ENCODE peak calls at places on chromosomes 13 and 19, in nine cellular contexts. Z is left ventricle myocardium inferior, L is adrenal gland, C is astrocyte, K is fibroblast of lung, Y is brain microvascular endothelial cell, A is colonic mucosa, B is kidney epithelial cell, Q is upper lobe of left lung. P is an unnamed sample.

GRCh38 chr19:36041831-36042230 is 9.2 kb upstream of the CLIP3 start:
- DNase-seq in Z (no peak), L (no peak), C (peak; percentile 74), K (peak; percentile 79), Y (peak; percentile 55), A (no peak), B (peak; percentile 69), Q (no peak), P (no peak)

GRCh38 chr19:13050274-13050673 is 52.4 kb downstream of the LYL1 start:
- DNase-seq in Z (no peak), L (no peak), C (no peak), K (no peak), Y (no peak), A (no peak), B (no peak), Q (no peak), P (no peak)

GRCh38 chr13:20714563-20715339 is 11.3 kb downstream of the IL17D start:
- DNase-seq in Z (peak; percentile 68), L (no peak), C (peak; percentile 77), K (peak; percentile 94), Y (peak; percentile 29), A (no peak), B (no peak), Q (peak; percentile 46), P (no peak)

GRCh38 chr13:75226092-75226491 is 255.9 kb downstream of the TBC1D4 start:
- DNase-seq in Z (no peak), L (no peak), C (peak; percentile 31), K (no peak), Y (no peak), A (no peak), B (no peak), Q (peak; percentile 65), P (no peak)

GRCh38 chr13:25901460-25902376 is 150.1 kb downstream of the SHISA2 start:
- DNase-seq in Z (no peak), L (no peak), C (peak; percentile 86), K (peak; percentile 68), Y (peak; percentile 97), A (no peak), B (peak; percentile 49), Q (no peak), P (peak; percentile 66)

GRCh38 chr19:21492932-21493906 is 12.2 kb upstream of the ZNF429 start:
- DNase-seq in Z (no peak), L (peak; percentile 75), C (no peak), K (no peak), Y (no peak), A (no peak), B (no peak), Q (no peak), P (no peak)

GRCh38 chr19:31461814-31462539 is 112.7 kb upstream of the TSHZ3 start:
- DNase-seq in Z (no peak), L (no peak), C (peak; percentile 6), K (peak; percentile 25), Y (no peak), A (no peak), B (no peak), Q (no peak), P (no peak)

GRCh38 chr13:40943073-40943472 is 76.0 kb downstream of the ELF1 start:
- DNase-seq in Z (no peak), L (no peak), C (no peak), K (peak; percentile 9), Y (no peak), A (no peak), B (no peak), Q (no peak), P (no peak)

GRCh38 chr13:39374741-39375189 is 228.2 kb downstream of the LHFPL6 start:
- DNase-seq in Z (no peak), L (no peak), C (no peak), K (no peak), Y (no peak), A (no peak), B (no peak), Q (no peak), P (no peak)

GRCh38 chr19:17414097-17414496 is 5.8 kb upstream of the MVB12A start:
- DNase-seq in Z (no peak), L (no peak), C (no peak), K (no peak), Y (no peak), A (no peak), B (no peak), Q (no peak), P (no peak)

GRCh38 chr19:15450528-15450890 is 753 bp upstream of the WIZ start:
- DNase-seq in Z (no peak), L (no peak), C (no peak), K (no peak), Y (no peak), A (no peak), B (no peak), Q (no peak), P (no peak)

GRCh38 chr13:65965496-65965895 is 1264.6 kb downstream of the PCDH9 start:
- DNase-seq in Z (no peak), L (no peak), C (no peak), K (peak; percentile 33), Y (peak; percentile 24), A (no peak), B (no peak), Q (no peak), P (no peak)

GRCh38 chr13:108322206-108322824 is 52.8 kb downstream of the TNFSF13B start:
- DNase-seq in Z (no peak), L (no peak), C (peak; percentile 13), K (peak; percentile 66), Y (peak; percentile 22), A (no peak), B (peak; percentile 2), Q (no peak), P (no peak)

GRCh38 chr19:1725100-1726064 is 27.9 kb upstream of the ONECUT3 start:
- DNase-seq in Z (peak; percentile 52), L (peak; percentile 69), C (no peak), K (peak; percentile 34), Y (no peak), A (peak; percentile 40), B (no peak), Q (peak; percentile 90), P (peak; percentile 47)

GRCh38 chr13:83907196-83907989 is 25.1 kb upstream of the SLITRK1 start:
- DNase-seq in Z (no peak), L (no peak), C (no peak), K (no peak), Y (no peak), A (no peak), B (no peak), Q (peak; percentile 41), P (no peak)
- H3K27me3 ChIP-seq in Z (no peaks in the 10 kb centered on the region), L (no peaks in the 10 kb centered on the region), C (no peaks in the 10 kb centered on the region), K (no peaks in the 10 kb centered on the region), Y (no peaks in the 10 kb centered on the region), A (no peaks in the 10 kb centered on the region), B (no peaks in the 10 kb centered on the region), Q (no peaks in the 10 kb centered on the region), P (no peaks in the 10 kb centered on the region)

DNA sequence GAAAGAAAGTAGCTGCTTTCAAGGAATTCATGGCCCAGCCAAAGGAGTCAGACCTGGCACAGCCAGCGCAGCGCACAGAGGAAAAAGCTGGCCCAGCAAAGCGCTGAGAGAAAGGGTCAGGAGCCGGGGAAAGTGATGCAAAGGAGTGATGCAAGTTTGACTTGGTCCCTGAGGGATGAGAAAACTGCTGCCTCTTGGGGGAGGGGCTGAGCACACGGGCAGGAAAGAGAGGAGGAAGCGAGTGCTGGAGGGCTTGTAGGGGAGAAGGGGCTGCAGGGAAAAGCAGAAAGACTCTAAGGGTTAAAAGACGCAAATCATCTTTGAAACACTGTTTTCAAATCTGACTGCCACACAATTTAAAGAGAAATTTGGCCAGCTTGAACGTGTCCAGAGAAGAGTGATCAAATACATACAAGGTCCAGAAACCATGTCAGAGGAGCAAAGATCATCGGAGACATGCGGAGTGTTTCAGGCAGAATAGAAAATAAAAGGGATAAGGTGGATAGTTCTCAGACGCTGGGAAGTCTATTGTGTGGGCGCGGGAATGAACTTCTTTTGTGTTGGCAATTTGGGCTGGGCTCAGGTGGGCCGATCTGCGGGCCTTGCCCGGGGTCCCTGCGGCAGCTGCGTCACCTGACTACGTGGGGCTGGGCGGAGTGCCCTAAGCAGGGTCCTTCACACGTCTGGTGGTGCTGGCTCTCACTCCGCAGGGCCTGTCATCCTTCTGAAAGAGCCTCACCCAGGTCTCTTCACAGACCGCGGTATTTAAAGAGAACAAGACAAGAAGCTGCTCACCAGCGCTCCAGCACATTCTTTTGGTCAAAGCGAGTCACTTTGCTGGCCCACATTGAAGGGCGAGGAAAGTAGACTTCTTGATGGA is 18.1 kb downstream of the N4BP2L1 start:
- DNase-seq in Z (peak; percentile 42), L (no peak), C (peak; percentile 66), K (peak; percentile 85), Y (peak; percentile 50), A (no peak), B (no peak), Q (peak; percentile 72), P (no peak)
- H3K4me3 ChIP-seq in Z (peak overlapping the region; percentile 57), L (no peak overlapping the region), C (peak overlapping the region; percentile 41), K (no peak overlapping the region), Y (peak overlapping the region; percentile 47), A (no peak overlapping the region), B (no peak overlapping the region), Q (no peak overlapping the region), P (no peak overlapping the region)

DNA sequence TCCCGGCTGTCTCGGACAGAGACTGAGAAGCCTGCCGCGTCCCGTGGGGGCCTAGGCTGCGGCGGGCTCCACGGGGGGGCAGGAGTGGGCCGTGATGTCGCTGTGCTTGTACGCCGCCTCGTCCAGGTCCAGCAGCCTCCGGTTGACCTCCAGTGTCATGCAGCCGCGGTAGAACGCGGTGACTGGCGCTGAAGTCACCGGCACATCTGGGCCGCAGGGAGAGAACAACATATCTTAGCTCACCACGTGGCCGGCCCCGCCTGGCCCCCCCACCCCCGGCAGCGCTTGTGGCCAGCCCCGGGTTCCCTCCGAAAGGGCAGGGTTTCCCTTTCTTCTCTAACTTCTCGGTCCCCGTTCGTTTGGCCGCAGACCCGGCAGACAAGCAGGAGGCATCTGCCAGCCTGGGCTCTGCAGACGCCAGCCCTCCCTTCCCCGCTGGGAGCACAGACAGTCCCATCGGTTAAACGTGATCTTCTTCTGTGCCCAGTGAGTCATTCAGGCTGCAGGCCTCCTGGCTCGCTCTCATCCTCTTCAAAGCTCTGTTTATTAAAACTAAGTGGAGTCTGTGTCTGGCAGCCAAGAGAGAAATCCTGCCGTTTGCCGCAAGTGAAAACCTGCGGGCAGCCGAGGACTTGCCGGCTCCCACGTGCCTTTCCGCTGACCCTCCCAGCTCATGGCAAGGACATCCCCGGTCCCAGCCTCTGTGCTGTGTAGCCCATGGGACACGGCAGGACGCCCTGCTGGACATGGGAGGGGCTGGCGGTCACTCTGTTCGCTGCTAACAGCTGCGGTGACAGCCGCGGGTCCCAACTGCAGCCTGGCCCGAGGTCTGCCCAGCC is 42.8 kb downstream of the GAS6 start:
- DNase-seq in Z (peak; percentile 78), L (peak; percentile 95), C (peak; percentile 98), K (peak; percentile 98), Y (peak; percentile 92), A (no peak), B (peak; percentile 82), Q (peak; percentile 86), P (no peak)
- TF ChIP-seq CTCF in Z (peak; percentile 41), L (peak; percentile 19), C (no peak), K (no peak), Y (peak; percentile 45), A (no peak), B (no peak), Q (no peak), P (no peak)

GRCh38 chr19:50331187-50332013 is 2.2 kb upstream of the KCNC3 start:
- DNase-seq in Z (no peak), L (no peak), C (no peak), K (no peak), Y (no peak), A (no peak), B (no peak), Q (no peak), P (peak; percentile 38)
- H3K27me3 ChIP-seq in Z (peaks cover 83% of the 10 kb centered on the region), L (peaks cover 12% of the 10 kb centered on the region), C (peaks cover 30% of the 10 kb centered on the region), K (peaks cover 17% of the 10 kb centered on the region), Y (peaks cover 36% of the 10 kb centered on the region), A (peaks cover 24% of the 10 kb centered on the region), B (peaks cover 55% of the 10 kb centered on the region), Q (no peaks in the 10 kb centered on the region), P (no peaks in the 10 kb centered on the region)

P was measured in GM06990.